ENCODE peak calls at places on chromosomes 11 and 22, in nine cellular contexts. H is A549, T is GM12878, M is upper lobe of left lung, S is testis, G is HCT116, J is spleen, O is transverse colon, B is sigmoid colon. C is an unnamed sample.
A peak's percentile ranks its signal among the peaks of the same experiment; 100 is the strongest.

GRCh38 chr11:3003396-3004231 is 11.5 kb upstream of the NAP1L4 start:
- DNase-seq in H (no peak), T (no peak), M (no peak), S (no peak), G (no peak), J (no peak), O (no peak), B (peak; percentile 46), C (no peak)

GRCh38 chr11:69447786-69448185 is 33.7 kb upstream of the LINC01488 start:
- DNase-seq in H (no peak), T (no peak), M (peak; percentile 51), S (no peak), G (no peak), J (peak; percentile 66), O (no peak), B (no peak), C (no peak)

GRCh38 chr22:24758164-24758799 is 16.2 kb downstream of the PIWIL3 start:
- DNase-seq in H (peak; percentile 40), T (no peak), M (peak; percentile 25), S (peak; percentile 63), G (peak; percentile 39), J (no peak), O (peak; percentile 53), B (peak; percentile 67), C (peak; percentile 33)

GRCh38 chr22:26245001-26245400 is 75.7 kb downstream of the SEZ6L start:
- DNase-seq in H (no peak), T (no peak), M (no peak), S (no peak), G (no peak), J (no peak), O (no peak), B (no peak), C (no peak)

GRCh38 chr22:46031066-46031465 is 54.1 kb upstream of the WNT7B start:
- DNase-seq in H (no peak), T (no peak), M (peak; percentile 14), S (no peak), G (no peak), J (peak; percentile 59), O (no peak), B (peak; percentile 46), C (peak; percentile 16)

GRCh38 chr22:20526628-20527355 is 19.4 kb downstream of the MED15 start:
- DNase-seq in H (peak; percentile 42), T (no peak), M (no peak), S (no peak), G (no peak), J (no peak), O (no peak), B (no peak), C (no peak)

GRCh38 chr11:110431212-110432073 is 1.7 kb downstream of the FDX1 start:
- DNase-seq in H (no peak), T (no peak), M (no peak), S (no peak), G (no peak), J (no peak), O (no peak), B (no peak), C (no peak)

GRCh38 chr11:13318498-13319295 is 41.1 kb downstream of the BMAL1 start:
- DNase-seq in H (no peak), T (no peak), M (no peak), S (no peak), G (no peak), J (no peak), O (no peak), B (no peak), C (no peak)

GRCh38 chr11:57512646-57513445 is 2.7 kb downstream of the SLC43A1 start:
- DNase-seq in H (no peak), T (no peak), M (no peak), S (no peak), G (no peak), J (no peak), O (no peak), B (no peak), C (no peak)

GRCh38 chr11:126339866-126340434 is 15.5 kb upstream of the ST3GAL4 start:
- DNase-seq in H (peak; percentile 64), T (no peak), M (peak; percentile 89), S (peak; percentile 62), G (no peak), J (peak; percentile 58), O (no peak), B (peak; percentile 88), C (peak; percentile 61)

GRCh38 chr11:93972790-93973189 is 48.4 kb upstream of the HEPHL1 start:
- DNase-seq in H (no peak), T (no peak), M (no peak), S (no peak), G (no peak), J (no peak), O (no peak), B (no peak), C (no peak)

GRCh38 chr22:19574247-19574646 is 50.0 kb upstream of the CLDN5 start:
- DNase-seq in H (no peak), T (no peak), M (no peak), S (no peak), G (no peak), J (no peak), O (no peak), B (no peak), C (no peak)

GRCh38 chr11:131688056-131688693 is 317.8 kb downstream of the NTM start:
- DNase-seq in H (peak; percentile 35), T (no peak), M (peak; percentile 50), S (peak; percentile 69), G (no peak), J (no peak), O (peak; percentile 34), B (no peak), C (peak; percentile 44)

GRCh38 chr11:57424802-57425564 is 1.9 kb downstream of the SLC43A3 start:
- DNase-seq in H (no peak), T (peak; percentile 95), M (peak; percentile 86), S (peak; percentile 69), G (no peak), J (peak; percentile 87), O (peak; percentile 66), B (peak; percentile 91), C (peak; percentile 77)

GRCh38 chr11:16984229-16984628 is 30.0 kb downstream of the PLEKHA7 start:
- DNase-seq in H (no peak), T (no peak), M (no peak), S (no peak), G (no peak), J (no peak), O (no peak), B (no peak), C (no peak)

GRCh38 chr11:117829369-117829725 is 4.8 kb upstream of the FXYD2 start:
- DNase-seq in H (no peak), T (no peak), M (peak; percentile 21), S (peak; percentile 19), G (no peak), J (peak; percentile 58), O (peak; percentile 7), B (peak; percentile 66), C (no peak)
- H3K27ac ChIP-seq in H (peak overlapping the region; percentile 80), T (no peak overlapping the region), M (peak overlapping the region; percentile 12), S (no peak overlapping the region), G (no peak overlapping the region), J (peak overlapping the region; percentile 50), O (peak overlapping the region; percentile 41), B (peak overlapping the region; percentile 46), C (no peak overlapping the region)

GRCh38 chr11:65420506-65421203 is 1.9 kb upstream of the NEAT1 start:
- DNase-seq in H (no peak), T (no peak), M (no peak), S (peak; percentile 11), G (no peak), J (no peak), O (peak; percentile 10), B (no peak), C (no peak)

GRCh38 chr11:65419460-65419772 is 3.2 kb upstream of the NEAT1 start:
- DNase-seq in H (no peak), T (no peak), M (peak; percentile 36), S (no peak), G (no peak), J (peak; percentile 85), O (peak; percentile 30), B (peak; percentile 77), C (peak; percentile 75)

GRCh38 chr11:65418681-65419459 is 3.7 kb upstream of the NEAT1 start:
- DNase-seq in H (peak; percentile 98), T (peak; percentile 91), M (peak; percentile 99), S (peak; percentile 97), G (peak; percentile 84), J (peak; percentile 99), O (peak; percentile 97), B (peak; percentile 99), C (peak; percentile 97)

GRCh38 chr11:65421204-65422103 is 1.1 kb upstream of the NEAT1 start:
- DNase-seq in H (peak; percentile 97), T (no peak), M (peak; percentile 99), S (peak; percentile 96), G (peak; percentile 87), J (peak; percentile 95), O (peak; percentile 94), B (peak; percentile 98), C (peak; percentile 94)

GRCh38 chr11:65419773-65420481 is 2.7 kb upstream of the NEAT1 start:
- DNase-seq in H (peak; percentile 94), T (no peak), M (peak; percentile 98), S (peak; percentile 93), G (peak; percentile 77), J (peak; percentile 94), O (peak; percentile 94), B (peak; percentile 98), C (peak; percentile 95)
- TF ChIP-seq POLR2A in H (no peak), T (peak; percentile 78), M (peak; percentile 93), S (no peak), G (no peak), J (peak; percentile 19), O (peak; percentile 91), B (peak; percentile 64), C (peak; percentile 65)

GRCh38 chr11:100008440-100008839 is 678.6 kb upstream of the ARHGAP42 start:
- DNase-seq in H (no peak), T (no peak), M (no peak), S (no peak), G (no peak), J (no peak), O (no peak), B (no peak), C (no peak)

GRCh38 chr11:100004541-100004940 is 682.5 kb upstream of the ARHGAP42 start:
- DNase-seq in H (no peak), T (no peak), M (no peak), S (no peak), G (no peak), J (no peak), O (no peak), B (no peak), C (no peak)

GRCh38 chr11:100003985-100004384 is 683.1 kb upstream of the ARHGAP42 start:
- DNase-seq in H (no peak), T (no peak), M (no peak), S (no peak), G (no peak), J (no peak), O (no peak), B (no peak), C (no peak)

GRCh38 chr11:100010393-100010792 is 676.7 kb upstream of the ARHGAP42 start:
- DNase-seq in H (no peak), T (no peak), M (no peak), S (no peak), G (no peak), J (no peak), O (no peak), B (no peak), C (no peak)

GRCh38 chr11:100009728-100010127 is 677.4 kb upstream of the ARHGAP42 start:
- DNase-seq in H (no peak), T (no peak), M (no peak), S (no peak), G (no peak), J (no peak), O (no peak), B (no peak), C (no peak)
- H3K27ac ChIP-seq in H (no peak overlapping the region), T (no peak overlapping the region), M (no peak overlapping the region), S (no peak overlapping the region), G (no peak overlapping the region), J (no peak overlapping the region), O (no peak overlapping the region), B (no peak overlapping the region), C (no peak overlapping the region)

GRCh38 chr22:37538590-37539357 is 19.6 kb upstream of the CARD10 start:
- DNase-seq in H (peak; percentile 91), T (peak; percentile 80), M (peak; percentile 97), S (peak; percentile 95), G (peak; percentile 91), J (peak; percentile 98), O (peak; percentile 97), B (peak; percentile 97), C (peak; percentile 94)
- TF ChIP-seq POLR2A in H (no peak), T (no peak), M (no peak), S (no peak), G (no peak), J (no peak), O (no peak), B (no peak), C (no peak)